ENCODE peak calls at places on chromosome 17, in five cellular contexts. T is cardiac muscle cell; K is right atrium auricular region; X is CD8-positive, alpha-beta memory T cell; U is pancreas. E is an unnamed sample. For H3K4me1, the result is how much of the 10 kb centered on the place peaks cover.

GRCh38 chr17:12492450-12492849 is 173.2 kb upstream of the MYOCD start:
- DNase-seq in T (no peak), K (no peak), X (no peak), U (no peak), E (no peak)

GRCh38 chr17:82283208-82283749 is 9.8 kb upstream of the CSNK1D start:
- DNase-seq in T (peak), K (no peak), X (no peak), U (no peak), E (peak)

GRCh38 chr17:68903294-68903693 is 51.9 kb downstream of the ABCA8 start:
- DNase-seq in T (no peak), K (no peak), X (no peak), U (no peak), E (no peak)

GRCh38 chr17:43118679-43119615 is 6.2 kb downstream of the BRCA1 start:
- DNase-seq in T (no peak), K (no peak), X (no peak), U (no peak), E (no peak)

GRCh38 chr17:28728364-28729200 is at the start of gene NEK8:
- DNase-seq in T (peak), K (peak), X (peak), U (peak), E (peak)

GRCh38 chr17:50182783-50183438 is 17.1 kb downstream of the SGCA start:
- DNase-seq in T (no peak), K (no peak), X (no peak), U (no peak), E (no peak)

GRCh38 chr17:30958187-30958586 is 12.7 kb upstream of the RNF135 start:
- DNase-seq in T (no peak), K (no peak), X (peak), U (no peak), E (no peak)

GRCh38 chr17:31738488-31738887 is 120.6 kb downstream of the COPRS start:
- DNase-seq in T (no peak), K (no peak), X (no peak), U (no peak), E (no peak)

GRCh38 chr17:21286066-21286770 is 1.7 kb downstream of the MAP2K3 start:
- DNase-seq in T (peak), K (peak), X (no peak), U (no peak), E (peak)

GRCh38 chr17:66560691-66561090 is 258.3 kb downstream of the PRKCA start:
- DNase-seq in T (no peak), K (no peak), X (no peak), U (no peak), E (no peak)

GRCh38 chr17:78343433-78344201 is 16.3 kb downstream of the SOCS3 start:
- DNase-seq in T (no peak), K (no peak), X (peak), U (no peak), E (no peak)

GRCh38 chr17:73271078-73271477 is 9.4 kb upstream of the CPSF4L start:
- DNase-seq in T (no peak), K (no peak), X (no peak), U (no peak), E (no peak)

GRCh38 chr17:44084131-44084538 is 13.6 kb downstream of the G6PC3 start:
- DNase-seq in T (no peak), K (no peak), X (no peak), U (no peak), E (peak)

GRCh38 chr17:49842846-49843245 is 5.0 kb downstream of the TAC4 start:
- DNase-seq in T (no peak), K (no peak), X (no peak), U (no peak), E (no peak)

GRCh38 chr17:57099165-57099564 is 14.1 kb downstream of the AKAP1 start:
- DNase-seq in T (peak), K (no peak), X (no peak), U (no peak), E (no peak)

GRCh38 chr17:51455931-51456330 is 195.6 kb downstream of the UTP18 start:
- DNase-seq in T (no peak), K (no peak), X (no peak), U (no peak), E (no peak)

GRCh38 chr17:1720856-1721386 is 3.6 kb upstream of the WDR81 start:
- DNase-seq in T (peak), K (peak), X (peak), U (no peak), E (peak)
- H3K4me1 ChIP-seq in T (under half), K (half or more), X (under half), U (under half), E (under half)

GRCh38 chr17:72121164-72122001 is 563 bp downstream of the SOX9 start:
- DNase-seq in T (peak), K (peak), X (no peak), U (peak), E (peak)

GRCh38 chr17:72119963-72120877 is 600 bp upstream of the SOX9 start:
- DNase-seq in T (peak), K (peak), X (no peak), U (peak), E (peak)

GRCh38 chr17:72122002-72122310 is 1.1 kb downstream of the SOX9 start:
- DNase-seq in T (no peak), K (no peak), X (no peak), U (no peak), E (no peak)

GRCh38 chr17:72119280-72119962 is 1.4 kb upstream of the SOX9 start:
- DNase-seq in T (no peak), K (no peak), X (no peak), U (no peak), E (no peak)

DNA sequence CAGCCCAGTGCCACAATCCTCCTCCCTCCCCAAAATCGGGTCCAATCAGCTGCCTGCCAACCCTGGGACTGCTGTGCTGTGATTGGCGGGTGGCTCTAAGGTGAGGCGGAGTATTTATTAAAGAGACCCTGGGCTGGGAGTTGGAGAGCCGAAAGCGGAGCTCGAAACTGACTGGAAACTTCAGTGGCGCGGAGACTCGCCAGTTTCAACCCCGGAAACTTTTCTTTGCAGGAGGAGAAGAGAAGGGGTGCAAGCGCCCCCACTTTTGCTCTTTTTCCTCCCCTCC is at the start of gene SOX9:
- DNase-seq in T (peak), K (peak), X (no peak), U (peak), E (peak)
- H3K4me3 ChIP-seq in T (peak), K (peak), X (no peak), U (peak), E (peak)

DNA sequence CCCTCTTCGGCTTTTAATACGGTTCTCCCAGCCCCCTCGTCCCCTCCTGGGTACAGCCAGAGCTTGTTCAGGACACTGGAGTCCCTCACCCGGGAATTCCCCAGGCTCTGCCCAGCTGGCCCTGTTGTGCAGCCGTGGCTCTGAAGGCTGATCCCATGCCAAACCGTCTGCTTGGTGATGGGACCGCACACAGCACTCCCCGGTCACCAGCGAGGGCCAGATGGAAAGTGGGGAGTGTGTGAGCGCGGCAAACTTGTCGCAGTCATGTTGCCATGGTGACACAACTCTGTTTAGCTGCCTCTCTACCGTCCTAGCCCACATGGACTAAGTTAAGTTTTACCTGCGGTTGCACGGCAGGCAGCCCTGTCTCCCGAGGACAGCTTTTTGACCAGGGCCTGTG is 107.9 kb downstream of the RAP1GAP2 start:
- DNase-seq in T (no peak), K (peak), X (no peak), U (peak), E (peak)
- H3K4me1 ChIP-seq in T (under half), K (half or more), X (under half), U (under half), E (under half)

DNA sequence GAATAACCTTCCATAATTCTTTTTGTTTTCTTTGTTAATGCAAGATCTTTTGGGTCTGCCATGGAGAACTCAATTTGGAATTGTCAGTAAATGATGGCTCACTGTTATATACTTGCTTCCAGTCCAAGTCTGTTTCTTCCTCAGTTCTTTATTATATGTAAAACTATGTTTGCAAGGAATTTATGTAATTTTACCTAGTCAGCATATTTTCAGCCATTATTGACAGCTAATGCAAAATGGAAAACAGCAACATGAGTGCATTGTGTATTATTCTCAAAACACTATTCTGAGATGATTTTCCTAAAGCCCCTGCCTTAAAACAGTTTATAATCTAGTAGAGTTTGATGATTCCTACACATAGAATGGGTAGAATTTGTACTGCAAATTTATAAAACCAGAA is 167.5 kb downstream of the TANC2 start:
- DNase-seq in T (no peak), K (no peak), X (no peak), U (no peak), E (no peak)
- H3K4me3 ChIP-seq in T (no peak), K (no peak), X (no peak), U (no peak), E (no peak)

GRCh38 chr17:1011760-1012735 is 15.1 kb downstream of the TIMM22 start:
- DNase-seq in T (no peak), K (no peak), X (no peak), U (peak), E (no peak)
- H3K4me1 ChIP-seq in T (under half), K (half or more), X (under half), U (under half), E (under half)

DNA sequence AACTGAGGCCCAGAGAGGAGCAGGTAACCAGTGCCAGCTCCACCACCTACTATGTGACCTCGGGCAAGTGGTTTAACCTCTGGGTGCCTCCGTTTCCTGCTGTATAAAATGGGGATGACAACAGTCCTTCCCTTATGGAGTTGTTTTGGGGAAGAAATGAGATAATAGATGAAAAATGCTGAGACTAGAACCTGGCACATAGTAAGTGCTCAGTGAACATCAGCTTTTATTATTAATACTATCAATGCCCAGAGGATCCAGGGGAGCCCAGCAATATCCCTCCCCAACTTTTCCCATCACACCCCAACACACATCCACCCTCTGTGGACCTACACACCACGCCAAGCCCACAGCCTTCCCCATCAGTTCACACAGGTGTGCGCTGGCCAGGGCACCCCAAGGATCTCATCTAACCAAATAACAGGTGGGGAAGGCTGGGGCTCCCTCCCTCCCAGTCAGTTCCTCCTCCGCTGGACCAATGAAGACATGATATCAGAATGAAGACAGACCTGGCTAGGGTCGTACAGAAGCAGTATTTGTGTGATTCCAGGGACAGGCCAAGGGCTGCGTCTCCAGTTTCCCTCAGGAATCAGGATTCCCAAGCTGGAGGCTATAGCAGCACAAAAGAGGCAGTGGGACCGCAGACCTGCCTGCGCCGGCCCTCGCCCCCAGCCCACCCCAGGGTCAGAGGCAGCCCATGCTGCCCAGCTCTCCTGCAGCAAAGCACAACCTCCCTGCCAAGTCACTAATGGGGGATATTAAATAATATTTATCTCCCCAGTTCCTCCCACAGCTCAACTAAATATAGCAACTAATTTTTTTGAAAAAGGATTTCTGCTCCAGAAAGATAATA is 1.8 kb downstream of the ATP2A3 start:
- DNase-seq in T (no peak), K (no peak), X (no peak), U (no peak), E (no peak)
- H3K4me3 ChIP-seq in T (no peak), K (no peak), X (peak), U (peak), E (no peak)

GRCh38 chr17:75634376-75634740 is 1.1 kb downstream of the SMIM5 start:
- DNase-seq in T (no peak), K (no peak), X (no peak), U (no peak), E (no peak)
- H3K4me1 ChIP-seq in T (under half), K (half or more), X (under half), U (under half), E (under half)